ENCODE peak calls at places on chromosomes 2 and 18, in six cellular contexts. V, S, A, K, H and N are unnamed samples.

GRCh38 chr18:48752478-48752877 is 198.3 kb downstream of the SMAD7 start:
- DNase-seq in V (no peak), A (no peak), K (no peak), S (no peak), H (no peak), N (no peak)

GRCh38 chr18:48131042-48131441 is 200.6 kb upstream of the SMAD2 start:
- DNase-seq in H (no peak), A (no peak), V (no peak), K (no peak), S (no peak), N (no peak)

GRCh38 chr18:63683152-63683551 is 19.6 kb upstream of the SERPINB11 start:
- DNase-seq in K (no peak), H (no peak), A (no peak), V (no peak), S (no peak), N (peak; percentile 90)

GRCh38 chr2:168189835-168190426 is 57.5 kb downstream of the STK39 start:
- DNase-seq in V (no peak), H (no peak), A (no peak), K (no peak), S (no peak), N (peak; percentile 32)

GRCh38 chr2:156593011-156593921 is 157.1 kb downstream of the GPD2 start:
- DNase-seq in S (no peak), V (no peak), H (no peak), A (no peak), K (no peak), N (no peak)

GRCh38 chr18:35703043-35703688 is 121.6 kb downstream of the GALNT1 start:
- DNase-seq in V (no peak), K (no peak), A (no peak), H (no peak), S (no peak), N (no peak)

GRCh38 chr2:200585730-200586643 is at the start of gene AOX1:
- DNase-seq in K (peak; percentile 79), V (peak; percentile 64), A (peak; percentile 9), H (peak; percentile 85), S (peak; percentile 80), N (peak; percentile 68)

GRCh38 chr2:185127412-185127811 is 529.1 kb downstream of the ZNF804A start:
- DNase-seq in K (no peak), S (no peak), V (no peak), H (no peak), A (no peak), N (no peak)

GRCh38 chr2:7480431-7480830 is 563.2 kb downstream of the RNF144A start:
- DNase-seq in H (no peak), A (no peak), K (no peak), V (no peak), S (no peak), N (no peak)

GRCh38 chr18:26813043-26813442 is 52.5 kb downstream of the AQP4 start:
- DNase-seq in V (peak; percentile 28), S (peak; percentile 21), A (peak; percentile 20), H (no peak), K (no peak), N (no peak)

GRCh38 chr2:48287971-48288370 is 242.0 kb upstream of the STON1 start:
- DNase-seq in K (no peak), A (peak; percentile 45), S (no peak), H (no peak), V (no peak), N (no peak)

GRCh38 chr2:1659951-1660565 is 84.3 kb downstream of the PXDN start:
- DNase-seq in S (no peak), V (no peak), H (peak; percentile 18), K (no peak), A (no peak), N (no peak)

GRCh38 chr2:73176205-73176880 is 26.0 kb upstream of the NOTO start:
- DNase-seq in H (peak; percentile 23), S (peak; percentile 36), A (no peak), V (peak; percentile 53), K (peak; percentile 40), N (no peak)

GRCh38 chr2:49045083-49045482 is 109.2 kb downstream of the FSHR start:
- DNase-seq in A (no peak), V (no peak), S (no peak), H (no peak), K (no peak), N (no peak)

DNA sequence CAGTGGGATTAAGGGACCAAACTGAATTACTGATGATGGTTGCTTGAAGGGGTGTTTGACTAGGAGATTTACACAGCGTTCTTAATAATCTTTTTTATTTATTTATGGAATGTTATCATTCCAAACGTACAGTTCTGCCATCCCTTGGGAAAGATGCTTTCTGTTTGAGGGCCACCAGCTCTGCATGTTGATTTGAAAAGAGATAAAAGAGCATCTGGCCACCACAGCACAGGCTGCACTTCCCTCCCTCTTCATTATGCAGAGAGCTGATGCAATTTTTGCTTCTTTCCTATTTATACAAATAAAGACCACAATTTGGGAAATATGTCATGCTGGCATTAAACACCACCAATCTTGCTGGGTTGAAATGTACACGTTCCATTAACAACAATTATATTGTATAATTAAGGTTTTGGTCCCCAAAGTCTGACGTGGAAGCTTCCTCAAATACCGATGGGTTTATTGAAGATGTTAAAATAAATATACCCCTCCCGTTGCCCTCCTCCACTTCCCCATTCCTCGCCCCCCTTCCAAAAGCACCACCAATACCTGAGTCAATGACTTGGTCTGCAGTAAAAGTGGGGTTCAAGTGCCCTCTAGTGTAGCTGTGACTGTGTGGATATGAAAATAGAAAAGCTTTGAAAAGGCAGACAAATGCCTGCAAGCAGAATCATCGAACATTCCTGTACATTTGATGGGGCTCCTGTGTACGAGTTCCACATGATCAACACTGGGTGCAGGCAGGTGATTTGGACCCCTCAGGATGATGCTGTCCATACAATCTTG is 211.9 kb downstream of the HRH4 start:
- DNase-seq in H (no peak), V (no peak), S (no peak), A (no peak), K (no peak), N (peak; percentile 39)
- TF ChIP-seq CTCF in H (no peak), V (no peak), S (no peak), A (peak; percentile 51), K (no peak), N (peak; percentile 21)

GRCh38 chr18:11148655-11149440 is 521 bp downstream of the PIEZO2 start:
- DNase-seq in A (no peak), K (no peak), S (no peak), H (no peak), V (no peak), N (peak; percentile 17)
- H3K4me3 ChIP-seq in A (no peak overlapping the region), K (no peak overlapping the region), S (peak overlapping the region; percentile 12), H (peak overlapping the region; percentile 60), V (peak overlapping the region; percentile 21), N (peak overlapping the region; percentile 71)

DNA sequence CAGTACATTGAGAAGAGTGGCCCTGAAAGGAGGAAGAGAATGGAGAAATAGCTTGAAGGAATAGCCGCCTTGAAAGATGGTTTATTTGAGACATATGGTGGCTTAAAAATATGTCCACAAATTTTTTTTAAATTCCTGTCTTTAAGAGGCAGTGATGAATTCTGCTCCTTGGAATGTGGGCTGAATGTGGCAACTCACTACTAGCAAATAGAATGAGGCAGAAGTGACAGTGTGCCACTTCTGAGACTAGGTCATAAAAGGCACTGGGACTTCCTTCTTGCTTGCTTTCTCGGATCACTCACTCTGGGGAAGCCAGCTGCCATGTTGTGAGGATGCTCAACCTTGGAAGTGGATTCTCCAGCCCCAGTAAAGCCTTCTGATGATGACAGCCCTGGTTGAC is 67.0 kb downstream of the FAM161A start:
- DNase-seq in V (no peak), K (no peak), H (no peak), S (no peak), A (no peak), N (no peak)
- TF ChIP-seq CTCF in V (no peak), K (no peak), H (no peak), S (no peak), A (no peak), N (no peak)

DNA sequence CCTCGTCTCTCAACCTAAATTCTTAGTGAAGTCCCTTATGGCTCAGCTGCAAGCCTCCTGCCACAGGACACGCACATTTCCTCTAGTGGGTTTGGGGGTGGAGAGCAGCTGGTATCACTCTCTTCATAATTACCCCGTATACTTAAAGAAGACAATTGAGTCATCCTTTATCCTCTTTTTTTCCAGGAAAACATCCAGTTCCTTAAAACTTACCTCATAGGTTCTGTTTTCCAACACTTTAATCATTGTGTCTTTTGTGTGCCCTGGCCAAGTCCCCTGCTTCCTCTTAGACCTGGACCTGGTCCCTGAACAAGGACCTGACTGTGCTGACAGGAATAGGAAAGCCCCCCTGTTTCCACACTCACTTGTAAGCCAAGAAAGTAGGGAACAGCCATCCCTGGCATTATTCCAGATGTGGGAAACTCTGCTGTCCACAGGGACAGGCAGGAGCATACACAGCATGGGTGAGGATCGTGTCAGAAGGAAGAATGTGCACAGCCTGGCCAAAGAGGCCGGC is 42.3 kb upstream of the MYO1B start:
- DNase-seq in S (peak; percentile 16), V (no peak), A (no peak), K (no peak), H (no peak), N (peak; percentile 67)
- H3K4me3 ChIP-seq in S (no peak overlapping the region), V (no peak overlapping the region), A (no peak overlapping the region), K (no peak overlapping the region), H (no peak overlapping the region), N (no peak overlapping the region)

DNA sequence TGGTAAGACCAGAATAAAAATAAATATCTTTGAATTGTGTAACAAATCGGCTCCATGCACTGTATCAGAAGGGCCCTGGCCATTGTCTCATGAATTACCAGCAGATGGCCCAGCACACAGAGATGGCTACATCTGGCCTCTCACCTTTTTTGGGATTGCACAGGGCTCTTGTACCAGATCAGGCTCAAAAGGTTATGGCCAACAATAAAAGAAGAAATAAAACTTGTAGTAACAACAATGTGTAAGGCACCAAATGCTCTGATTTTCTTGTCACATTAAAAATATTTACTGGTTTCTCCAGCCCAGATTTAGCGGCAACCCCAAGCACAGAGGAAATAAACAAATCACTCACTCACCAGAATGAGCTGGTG is 59.1 kb upstream of the CREB1 start:
- DNase-seq in S (no peak), A (no peak), K (no peak), H (no peak), V (no peak), N (peak; percentile 72)
- TF ChIP-seq CTCF in S (no peak), A (no peak), K (no peak), H (no peak), V (no peak), N (peak; percentile 8)

DNA sequence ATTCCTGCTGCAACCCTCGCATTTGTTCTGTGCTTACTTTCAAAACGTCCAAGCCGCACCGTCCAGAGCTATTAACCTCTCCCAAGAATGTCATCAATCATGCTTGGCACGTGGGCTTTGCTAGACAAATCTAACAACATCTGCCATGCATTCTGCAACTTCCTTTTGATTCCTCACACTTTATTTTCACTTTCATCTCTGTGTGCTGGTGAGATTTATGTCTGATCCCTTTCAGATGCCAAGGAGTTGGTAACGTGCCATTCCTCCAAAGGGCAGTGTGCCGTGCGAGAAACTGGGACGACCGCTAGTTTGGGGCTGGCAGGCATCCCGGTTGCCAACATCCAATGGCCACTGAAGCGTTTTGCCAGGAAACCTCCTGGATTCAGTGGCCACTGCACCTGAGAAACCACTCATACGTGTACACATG is 230.0 kb upstream of the PARD3B start:
- DNase-seq in S (peak; percentile 44), H (no peak), A (no peak), K (peak; percentile 23), V (no peak), N (peak; percentile 68)
- H3K4me3 ChIP-seq in S (no peak overlapping the region), H (peak overlapping the region; percentile 23), A (no peak overlapping the region), K (no peak overlapping the region), V (no peak overlapping the region), N (no peak overlapping the region)